ENCODE peak calls at places on chromosome 7, in seven cellular contexts. V, R, K, W, G, S and X are unnamed samples.

GRCh38 chr7:98771519-98772241 is 98.1 kb downstream of the TMEM130 start:
- DNase-seq in V (peak), R (peak), K (no peak), W (peak), G (no peak), S (no peak), X (no peak)

GRCh38 chr7:95436407-95436806 is 1.6 kb upstream of the PON2 start:
- DNase-seq in V (no peak), R (no peak), K (no peak), W (no peak), G (no peak), S (no peak), X (no peak)

GRCh38 chr7:152341039-152341913 is 94.5 kb downstream of the KMT2C start:
- DNase-seq in V (peak), R (peak), K (no peak), W (peak), G (peak), S (peak), X (peak)

GRCh38 chr7:76206633-76207032 is 4.9 kb downstream of the SRRM3 start:
- DNase-seq in V (no peak), R (peak), K (no peak), W (no peak), G (no peak), S (no peak), X (no peak)

GRCh38 chr7:30760514-30761213 is 8.7 kb downstream of the INMT start:
- DNase-seq in V (no peak), R (peak), K (no peak), W (no peak), G (no peak), S (no peak), X (no peak)

GRCh38 chr7:149126662-149127321 is 668 bp upstream of the ZNF425 start:
- DNase-seq in V (no peak), R (peak), K (no peak), W (peak), G (peak), S (peak), X (peak)

GRCh38 chr7:3399858-3400257 is 98.8 kb downstream of the SDK1 start:
- DNase-seq in V (no peak), R (peak), K (no peak), W (peak), G (no peak), S (no peak), X (peak)

GRCh38 chr7:51970961-51971655 is 654.5 kb upstream of the COBL start:
- DNase-seq in V (no peak), R (peak), K (no peak), W (no peak), G (no peak), S (no peak), X (no peak)

GRCh38 chr7:2182461-2182860 is 50.3 kb downstream of the MAD1L1 start:
- DNase-seq in V (no peak), R (no peak), K (no peak), W (no peak), G (no peak), S (no peak), X (no peak)

GRCh38 chr7:155287229-155287935 is 10.3 kb upstream of the INSIG1 start:
- DNase-seq in V (no peak), R (no peak), K (no peak), W (no peak), G (no peak), S (no peak), X (no peak)

GRCh38 chr7:50308301-50309129 is 4.0 kb downstream of the IKZF1 start:
- DNase-seq in V (no peak), R (no peak), K (no peak), W (no peak), G (no peak), S (no peak), X (peak)

GRCh38 chr7:107995184-107996071 is 7.5 kb downstream of the LAMB1 start:
- DNase-seq in V (peak), R (peak), K (no peak), W (peak), G (no peak), S (peak), X (peak)

GRCh38 chr7:121020243-121020642 is 31.7 kb downstream of the CPED1 start:
- DNase-seq in V (no peak), R (peak), K (no peak), W (no peak), G (no peak), S (no peak), X (no peak)